ENCODE peak calls at places on chromosomes 2 and 18, in nine cellular contexts. A, I, F, J, G, W, C, Q and R are unnamed samples.
A peak's percentile ranks its signal among the peaks of the same experiment; 100 is the strongest.

GRCh38 chr2:119659601-119660342 is 19.2 kb upstream of the TMEM177 start:
- DNase-seq in W (no peak), C (peak; percentile 39), J (no peak), F (no peak), G (no peak), I (no peak), Q (peak; percentile 26), A (peak; percentile 46), R (peak; percentile 34)

GRCh38 chr2:38702413-38702812 is 36.5 kb downstream of the GALM start:
- DNase-seq in C (peak; percentile 16), A (no peak), W (no peak), J (no peak), Q (no peak), F (no peak), G (no peak), I (peak; percentile 96), R (no peak)

GRCh38 chr2:54671875-54672586 is 51.4 kb upstream of the EML6 start:
- DNase-seq in F (no peak), C (no peak), G (no peak), I (no peak), W (no peak), A (no peak), Q (no peak), J (no peak), R (no peak)

GRCh38 chr2:171318463-171318934 is 115.3 kb downstream of the METTL8 start:
- DNase-seq in I (peak; percentile 26), G (no peak), F (no peak), A (no peak), J (no peak), W (no peak), C (no peak), Q (no peak), R (no peak)

GRCh38 chr2:98605076-98605475 is 3.2 kb downstream of the COA5 start:
- DNase-seq in A (no peak), F (no peak), C (no peak), I (no peak), W (no peak), G (no peak), Q (no peak), J (no peak), R (no peak)

GRCh38 chr2:10003206-10004125 is 39.9 kb upstream of the KLF11 start:
- DNase-seq in F (no peak), G (no peak), J (no peak), C (no peak), I (no peak), W (no peak), Q (no peak), A (no peak), R (no peak)

GRCh38 chr18:45291616-45292612 is 323.4 kb upstream of the SLC14A2 start:
- DNase-seq in Q (no peak), W (no peak), J (no peak), G (no peak), A (no peak), C (no peak), F (no peak), I (peak; percentile 88), R (no peak)

GRCh38 chr2:74275228-74275627 is 68.0 kb downstream of the SLC4A5 start:
- DNase-seq in Q (no peak), I (no peak), A (no peak), J (no peak), F (no peak), G (no peak), C (no peak), W (no peak), R (no peak)

GRCh38 chr2:220077488-220077887 is 450.1 kb downstream of the SLC4A3 start:
- DNase-seq in J (no peak), I (peak; percentile 88), Q (peak; percentile 27), W (no peak), F (no peak), G (no peak), A (no peak), C (peak; percentile 54), R (no peak)

GRCh38 chr2:2731101-2731850 is 400.2 kb upstream of the MYT1L start:
- DNase-seq in A (no peak), F (no peak), G (no peak), I (no peak), W (no peak), C (no peak), Q (no peak), J (no peak), R (no peak)

GRCh38 chr18:44149706-44150105 is 531.0 kb upstream of the SETBP1 start:
- DNase-seq in Q (no peak), I (peak; percentile 92), F (no peak), J (no peak), A (no peak), W (no peak), C (peak; percentile 1), G (no peak), R (no peak)

GRCh38 chr2:157257312-157258252 is at the start of gene GALNT5:
- DNase-seq in I (peak; percentile 74), W (peak; percentile 4), Q (no peak), C (peak; percentile 16), J (no peak), F (no peak), A (no peak), G (no peak), R (no peak)

GRCh38 chr18:45287531-45287930 is 327.7 kb upstream of the SLC14A2 start:
- DNase-seq in F (no peak), C (no peak), G (peak; percentile 19), J (no peak), W (peak; percentile 7), I (no peak), A (no peak), Q (no peak), R (no peak)

GRCh38 chr18:72544092-72544886 is at the start of gene CBLN2:
- DNase-seq in F (no peak), G (no peak), C (peak; percentile 58), W (peak; percentile 16), A (no peak), I (peak; percentile 41), J (no peak), Q (no peak), R (no peak)
- TF ChIP-seq CTCF in F (no peak), G (peak; percentile 57), C (peak; percentile 73), W (peak; percentile 43), A (peak; percentile 82), I (peak; percentile 48), J (peak; percentile 31), Q (peak; percentile 59), R (no peak)

GRCh38 chr2:174765576-174765975 is 1.3 kb upstream of the CHRNA1 start:
- DNase-seq in C (no peak), A (no peak), J (no peak), I (no peak), W (no peak), Q (no peak), G (no peak), F (no peak), R (no peak)
- H3K4me1 ChIP-seq in C (peaks cover 10% of the 10 kb centered on the region), A (no peaks in the 10 kb centered on the region), J (no peaks in the 10 kb centered on the region), I (peaks cover 11% of the 10 kb centered on the region), W (peaks cover 10% of the 10 kb centered on the region), Q (no peaks in the 10 kb centered on the region), G (peaks cover 20% of the 10 kb centered on the region), F (no peaks in the 10 kb centered on the region), R (peaks cover 31% of the 10 kb centered on the region)

GRCh38 chr2:4175343-4175742 is 472.0 kb downstream of the DCDC2C start:
- DNase-seq in Q (no peak), A (no peak), C (no peak), J (no peak), W (no peak), G (no peak), I (no peak), F (no peak), R (no peak)
- H3K9me3 ChIP-seq in Q (peaks cover 62% of the 10 kb centered on the region), A (peaks cover 6% of the 10 kb centered on the region), C (peaks cover 10% of the 10 kb centered on the region), J (peaks cover 21% of the 10 kb centered on the region), W (peaks cover 17% of the 10 kb centered on the region), G (peaks cover 77% of the 10 kb centered on the region), I (peaks cover 21% of the 10 kb centered on the region), F (no peaks in the 10 kb centered on the region), R (peaks cover 14% of the 10 kb centered on the region)

GRCh38 chr2:61993422-61994024 is 88.0 kb downstream of the COMMD1 start:
- DNase-seq in J (no peak), A (peak; percentile 38), G (no peak), Q (peak; percentile 25), W (peak; percentile 34), C (peak; percentile 67), I (peak; percentile 20), F (no peak), R (no peak)
- TF ChIP-seq CTCF in J (peak; percentile 29), A (peak; percentile 72), G (peak; percentile 79), Q (peak; percentile 37), W (peak; percentile 71), C (peak; percentile 91), I (peak; percentile 74), F (no peak), R (peak; percentile 65)